ENCODE peak calls at places on chromosomes 11 and 22, in four cellular contexts. G is HepG2, T is GM12878, E is SK-N-SH. A is an unnamed sample.

GRCh38 chr11:104705475-104706195 is 192.6 kb downstream of the CASP12 start:
- DNase-seq in G (no peak), T (peak), E (no peak), A (no peak)

GRCh38 chr11:115745545-115746265 is 241.5 kb upstream of the CADM1 start:
- DNase-seq in G (no peak), E (peak), T (no peak), A (no peak)

GRCh38 chr11:13064593-13064992 is 55.5 kb downstream of the RASSF10 start:
- DNase-seq in T (no peak), G (no peak), E (no peak), A (no peak)

GRCh38 chr22:42257386-42257785 is 13.1 kb downstream of the TCF20 start:
- DNase-seq in E (no peak), G (no peak), T (no peak), A (no peak)

GRCh38 chr11:26580929-26581328 is 8.9 kb upstream of the MUC15 start:
- DNase-seq in G (no peak), E (no peak), T (no peak), A (no peak)

GRCh38 chr11:1735271-1735670 is 15.1 kb downstream of the IFITM10 start:
- DNase-seq in G (no peak), E (no peak), T (no peak), A (no peak)

GRCh38 chr22:37373451-37373850 is 53.8 kb downstream of the ELFN2 start:
- DNase-seq in T (no peak), G (no peak), E (no peak), A (no peak)

GRCh38 chr22:19220867-19221266 is 42.3 kb upstream of the SLC25A1 start:
- DNase-seq in E (no peak), G (no peak), T (no peak), A (no peak)

GRCh38 chr22:35552186-35552842 is 11.7 kb downstream of the RASD2 start:
- DNase-seq in G (peak), T (no peak), E (peak), A (peak)

GRCh38 chr11:30282289-30282631 is 40.6 kb upstream of the ARL14EP start:
- DNase-seq in T (peak), G (no peak), E (no peak), A (no peak)

GRCh38 chr11:36391062-36391461 is 95.0 kb downstream of the PRR5L start:
- DNase-seq in E (no peak), G (no peak), T (no peak), A (no peak)

GRCh38 chr11:65907878-65908277 is 7.7 kb upstream of the FOSL1 start:
- DNase-seq in E (no peak), T (no peak), G (no peak), A (no peak)

GRCh38 chr11:1762537-1763302 is 1.0 kb downstream of the CTSD start:
- DNase-seq in G (peak), E (no peak), T (no peak), A (peak)

GRCh38 chr11:13216019-13217006 is 61.3 kb upstream of the BMAL1 start:
- DNase-seq in E (no peak), T (no peak), G (peak), A (no peak)

GRCh38 chr22:44597616-44598015 is 99.6 kb upstream of the RTL6 start:
- DNase-seq in T (no peak), E (peak), G (no peak), A (no peak)

GRCh38 chr22:24282401-24282800 is 11.8 kb downstream of the SPECC1L start:
- DNase-seq in T (no peak), E (no peak), G (no peak), A (no peak)

GRCh38 chr22:44345872-44346271 is 33.1 kb upstream of the SHISAL1 start:
- DNase-seq in G (no peak), T (no peak), E (peak), A (no peak)

GRCh38 chr11:128294685-128295079 is 292.7 kb downstream of the ETS1 start:
- DNase-seq in T (no peak), G (no peak), E (no peak), A (no peak)

GRCh38 chr22:29004647-29005371 is 56.8 kb downstream of the C22orf31 start:
- DNase-seq in E (peak), G (peak), T (no peak), A (no peak)

GRCh38 chr11:123030517-123030916 is 31.4 kb downstream of the HSPA8 start:
- DNase-seq in E (no peak), T (no peak), G (no peak), A (no peak)

GRCh38 chr22:38957808-38958207 is 399 bp downstream of the APOBEC3A start:
- DNase-seq in E (no peak), G (no peak), T (no peak), A (no peak)

GRCh38 chr11:133065847-133066485 is 466.3 kb downstream of the OPCML start:
- DNase-seq in T (no peak), E (no peak), G (no peak), A (no peak)

GRCh38 chr11:11148104-11148509 is 204.9 kb downstream of the CSNK2A3 start:
- DNase-seq in G (no peak), T (no peak), E (no peak), A (no peak)

GRCh38 chr11:44860967-44861828 is 89.5 kb downstream of the TP53I11 start:
- DNase-seq in E (no peak), T (no peak), G (no peak), A (no peak)
- TF ChIP-seq NFIC in E (no peak), T (no peak), G (no peak), A (no peak)

GRCh38 chr11:118202599-118203422 is 22.0 kb downstream of the JAML start:
- DNase-seq in E (no peak), T (no peak), G (peak), A (no peak)
- TF ChIP-seq NFIC in E (no peak), T (no peak), G (peak), A (no peak)

GRCh38 chr22:32829451-32829851 is 27.9 kb downstream of the TIMP3 start:
- DNase-seq in E (no peak), G (no peak), T (no peak), A (no peak)

GRCh38 chr22:32828150-32828549 is 26.6 kb downstream of the TIMP3 start:
- DNase-seq in E (no peak), T (no peak), G (no peak), A (no peak)

GRCh38 chr22:32826537-32826936 is 25.0 kb downstream of the TIMP3 start:
- DNase-seq in T (no peak), E (no peak), G (no peak), A (no peak)

GRCh38 chr22:32828561-32828960 is 27.1 kb downstream of the TIMP3 start:
- DNase-seq in T (no peak), E (no peak), G (no peak), A (no peak)

DNA sequence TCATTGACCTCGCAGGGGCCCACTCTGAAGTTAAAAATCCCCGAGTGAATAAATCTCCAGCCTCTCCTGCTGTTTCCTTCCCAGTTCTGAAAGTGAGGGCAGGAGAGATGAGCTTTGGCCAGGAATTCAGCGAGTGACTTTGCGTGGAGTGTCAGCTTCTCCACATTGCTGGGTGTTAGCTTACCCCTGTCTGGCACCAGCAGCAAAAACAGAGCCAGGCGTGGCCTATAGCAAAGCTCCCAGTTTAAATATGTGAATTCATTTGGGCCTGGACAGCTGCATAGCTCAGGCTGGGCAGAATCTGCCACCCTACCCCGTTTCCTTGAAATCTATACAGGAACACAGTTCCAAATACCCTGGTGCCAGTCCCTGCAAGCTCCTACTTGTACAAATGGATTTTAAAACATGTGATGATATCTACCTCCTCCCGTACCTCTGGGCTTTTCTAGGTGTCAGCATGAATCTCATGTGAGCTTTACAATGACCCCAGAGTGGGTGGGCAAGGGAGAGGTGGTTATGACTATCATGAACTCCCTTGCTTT is 25.6 kb downstream of the TIMP3 start:
- DNase-seq in T (no peak), E (no peak), G (no peak), A (no peak)
- TF ChIP-seq NFIC in T (no peak), E (no peak), G (no peak), A (no peak)

DNA sequence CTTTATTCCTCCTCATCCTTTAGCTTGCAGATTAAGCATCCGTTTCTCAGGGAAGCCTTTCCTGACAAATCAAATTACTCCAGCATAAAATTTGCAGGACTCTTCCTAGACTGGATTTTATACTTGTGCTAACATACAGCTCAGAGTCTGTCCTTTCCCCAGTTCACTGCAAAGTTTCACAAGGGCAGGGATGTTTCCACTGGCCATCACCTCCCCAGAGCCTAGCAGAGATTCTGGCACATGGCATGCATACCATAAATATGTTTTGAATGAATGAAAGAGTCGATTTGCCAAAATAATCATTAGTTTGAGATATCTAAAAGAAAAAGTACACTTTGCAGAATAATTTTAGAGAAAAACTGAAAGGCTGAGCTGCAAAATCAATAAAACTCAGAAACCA is 10.6 kb downstream of the MSANTD4 start:
- DNase-seq in T (no peak), G (no peak), E (no peak), A (no peak)
- TF ChIP-seq NFIC in T (no peak), G (no peak), E (no peak), A (no peak)

GRCh38 chr11:79094601-79095000 is 346.2 kb downstream of the TENM4 start:
- DNase-seq in T (no peak), E (no peak), G (no peak), A (no peak)

GRCh38 chr11:79090191-79090590 is 350.6 kb downstream of the TENM4 start:
- DNase-seq in T (no peak), G (no peak), E (no peak), A (no peak)

GRCh38 chr11:79088967-79089366 is 351.9 kb downstream of the TENM4 start:
- DNase-seq in E (no peak), T (no peak), G (no peak), A (no peak)

GRCh38 chr11:79095424-79095823 is 345.4 kb downstream of the TENM4 start:
- DNase-seq in G (no peak), E (no peak), T (no peak), A (no peak)

DNA sequence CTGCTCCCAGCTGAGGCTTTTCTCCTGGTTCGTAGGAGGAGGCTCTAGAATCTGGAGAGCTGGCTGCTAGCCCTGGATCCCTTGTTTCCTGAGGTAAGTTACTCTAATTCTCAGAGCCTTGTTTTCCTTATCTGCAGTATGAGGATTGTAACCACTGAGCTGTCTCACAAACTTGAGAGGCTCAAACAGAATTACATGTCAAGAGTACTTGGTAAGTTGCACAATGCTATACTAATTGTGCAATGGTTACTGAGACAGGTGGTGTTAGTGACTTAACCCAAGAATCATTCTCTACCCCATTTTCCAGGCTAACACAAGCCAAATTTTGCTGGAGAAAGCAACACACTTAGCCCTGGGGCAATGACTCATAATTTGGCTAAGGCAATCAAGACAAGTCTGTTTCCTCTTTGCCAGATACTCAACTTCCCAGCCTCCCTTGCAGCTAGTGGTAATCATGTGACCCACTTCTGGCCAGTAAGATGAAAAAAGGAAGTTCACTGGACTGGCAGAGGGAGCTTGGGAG is 348.0 kb downstream of the TENM4 start:
- DNase-seq in T (no peak), E (no peak), G (no peak), A (no peak)
- TF ChIP-seq NFIC in T (no peak), E (no peak), G (no peak), A (no peak)

DNA sequence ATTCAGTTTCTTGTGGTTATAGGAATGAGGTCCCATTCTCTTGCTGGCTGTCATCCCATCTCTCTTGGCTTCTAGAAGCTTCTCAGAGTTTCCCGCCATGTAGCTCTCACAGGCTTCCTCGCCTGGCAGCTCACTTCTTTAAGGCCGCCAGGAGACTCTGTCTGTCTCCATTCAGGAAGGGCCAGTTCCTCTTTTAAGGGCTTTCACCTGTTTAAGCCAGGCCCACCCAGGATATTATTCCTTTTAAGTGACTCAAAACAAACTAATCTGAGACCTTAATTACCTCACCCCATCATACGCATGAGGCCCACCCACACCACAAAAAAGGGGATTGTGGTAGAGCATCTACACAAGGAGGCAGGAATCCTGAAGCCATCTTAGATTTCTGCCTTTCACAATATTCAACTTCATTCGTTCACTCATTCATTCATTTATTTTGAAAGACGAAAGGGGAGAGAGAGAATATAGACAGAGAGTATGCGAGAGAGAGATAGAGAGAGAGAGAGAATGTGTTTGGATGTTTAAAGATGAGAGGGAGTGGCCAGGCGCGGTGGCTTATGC is 42.3 kb upstream of the NECTIN1 start:
- DNase-seq in T (no peak), E (no peak), G (no peak), A (no peak)
- TF ChIP-seq NFIC in T (no peak), E (no peak), G (no peak), A (no peak)

GRCh38 chr11:45450189-45450588 is 164.0 kb upstream of the SYT13 start:
- DNase-seq in E (no peak), G (no peak), T (no peak), A (no peak)
- TF ChIP-seq NFIC in E (no peak), G (no peak), T (no peak), A (no peak)

DNA sequence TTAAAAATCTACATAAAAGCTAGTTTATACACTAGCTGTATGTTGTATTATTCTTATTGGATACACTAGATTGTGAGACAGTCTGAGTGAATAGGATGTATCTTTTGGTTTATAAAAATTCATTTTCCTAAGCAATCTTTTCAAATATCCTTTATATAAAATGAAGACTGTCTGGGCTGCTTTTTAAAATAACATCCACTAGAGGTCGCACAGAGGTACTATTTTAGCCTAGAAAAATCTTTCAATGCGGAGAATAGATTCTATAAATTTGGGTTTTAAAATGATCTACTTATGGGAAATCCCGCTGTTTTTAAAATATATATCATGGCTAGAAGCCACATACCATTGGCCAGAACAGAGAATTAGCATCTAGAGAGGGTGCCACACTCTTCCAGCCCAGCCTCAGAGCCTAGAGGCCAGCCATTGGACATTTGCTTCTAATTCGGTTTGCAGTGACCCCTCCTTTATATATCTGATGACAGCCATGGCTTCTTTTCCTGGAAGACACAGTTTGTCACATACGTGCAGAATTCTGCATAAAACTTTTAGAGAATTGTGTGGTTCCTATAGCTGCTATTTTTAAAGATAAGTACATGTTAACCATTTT is 7.3 kb downstream of the C11orf97 start:
- DNase-seq in T (no peak), G (no peak), E (peak), A (peak)
- TF ChIP-seq NFIC in T (no peak), G (no peak), E (no peak), A (no peak)

GRCh38 chr22:20436309-20437252 is 1.0 kb downstream of the SCARF2 start:
- DNase-seq in E (peak), G (no peak), T (no peak), A (peak)
- TF ChIP-seq NFIC in E (no peak), G (no peak), T (no peak), A (no peak)

A was measured in K562.